ENCODE peak calls at places on chromosomes 16 and 17, in nine cellular contexts. M, E, C, T, O, V, I, F and B are unnamed samples.

GRCh38 chr17:82324566-82325285 is 7.3 kb upstream of the CD7 start:
- DNase-seq in T (no peak), O (no peak), M (no peak), F (no peak), C (no peak), I (no peak), V (no peak), E (no peak), B (no peak)

GRCh38 chr16:12901597-12902436 is at the start of gene SHISA9:
- DNase-seq in E (no peak), F (no peak), T (no peak), I (no peak), O (no peak), M (no peak), V (no peak), C (no peak), B (no peak)

GRCh38 chr16:27963471-27963965 is 100.0 kb downstream of the GSG1L start:
- DNase-seq in F (no peak), O (no peak), C (no peak), V (no peak), E (no peak), M (no peak), T (no peak), I (no peak), B (no peak)

GRCh38 chr16:48619547-48619946 is 9.6 kb upstream of the N4BP1 start:
- DNase-seq in V (no peak), C (no peak), I (no peak), O (no peak), T (no peak), M (no peak), F (no peak), E (no peak), B (no peak)

GRCh38 chr16:10831899-10832886 is 13.6 kb upstream of the TVP23A start:
- DNase-seq in O (no peak), T (no peak), F (no peak), E (no peak), C (no peak), V (no peak), I (no peak), M (no peak), B (no peak)

GRCh38 chr16:51636913-51637743 is 486.1 kb upstream of the SALL1 start:
- DNase-seq in O (no peak), V (no peak), C (no peak), M (no peak), I (no peak), F (no peak), E (no peak), T (no peak), B (no peak)

GRCh38 chr17:8479431-8479947 is 43.8 kb downstream of the NDEL1 start:
- DNase-seq in O (no peak), V (no peak), E (no peak), T (no peak), M (peak; percentile 61), F (no peak), I (no peak), C (no peak), B (no peak)

GRCh38 chr17:5978496-5978895 is 91.7 kb upstream of the WSCD1 start:
- DNase-seq in C (no peak), O (no peak), E (no peak), T (no peak), M (no peak), F (no peak), V (no peak), I (no peak), B (no peak)

GRCh38 chr16:10889880-10890279 is 12.9 kb downstream of the CIITA start:
- DNase-seq in O (no peak), F (no peak), E (no peak), I (no peak), C (no peak), M (no peak), T (no peak), V (no peak), B (no peak)

GRCh38 chr17:41519501-41520224 is 973 bp upstream of the KRT15 start:
- DNase-seq in C (peak; percentile 97), M (no peak), T (no peak), E (peak; percentile 32), O (peak; percentile 97), F (no peak), V (no peak), I (no peak), B (no peak)

GRCh38 chr16:66020061-66020460 is 346.4 kb upstream of the CDH5 start:
- DNase-seq in F (no peak), C (no peak), I (no peak), M (no peak), O (no peak), E (no peak), V (no peak), T (no peak), B (no peak)

GRCh38 chr16:66150691-66151090 is 215.8 kb upstream of the CDH5 start:
- DNase-seq in C (no peak), V (no peak), M (no peak), O (no peak), T (no peak), E (no peak), I (no peak), F (no peak), B (no peak)

GRCh38 chr16:85126731-85127662 is 14.7 kb upstream of the CIBAR2 start:
- DNase-seq in O (peak; percentile 96), C (no peak), T (peak; percentile 50), V (no peak), E (no peak), I (no peak), F (no peak), M (no peak), B (peak; percentile 35)

GRCh38 chr16:86834451-86835035 is 256.2 kb downstream of the FOXL1 start:
- DNase-seq in I (no peak), O (no peak), E (no peak), V (no peak), F (no peak), T (no peak), M (no peak), C (no peak), B (no peak)

GRCh38 chr17:43125967-43126910 is 1.1 kb upstream of the BRCA1 start:
- DNase-seq in V (peak; percentile 12), F (no peak), E (no peak), T (no peak), M (no peak), O (no peak), I (no peak), C (no peak), B (no peak)

GRCh38 chr16:17382514-17382913 is 88.2 kb downstream of the XYLT1 start:
- DNase-seq in I (no peak), C (no peak), M (no peak), V (no peak), E (no peak), T (no peak), O (no peak), F (no peak), B (no peak)

GRCh38 chr16:30875881-30876791 is 17.7 kb downstream of the BCL7C start:
- DNase-seq in F (peak; percentile 21), E (no peak), I (no peak), O (no peak), M (no peak), T (no peak), V (no peak), C (no peak), B (peak; percentile 46)

GRCh38 chr17:68459030-68459376 is 1.7 kb upstream of the WIPI1 start:
- DNase-seq in I (no peak), O (no peak), T (no peak), V (no peak), E (no peak), F (no peak), M (no peak), C (no peak), B (no peak)

GRCh38 chr16:74771656-74772315 is 2.8 kb downstream of the FA2H start:
- DNase-seq in F (no peak), I (no peak), O (no peak), C (no peak), V (no peak), E (no peak), M (no peak), T (no peak), B (no peak)

GRCh38 chr16:68194263-68194662 is 41.7 kb downstream of the ESRP2 start:
- DNase-seq in V (no peak), O (no peak), I (no peak), T (no peak), F (no peak), E (no peak), C (no peak), M (no peak), B (no peak)

GRCh38 chr17:78996781-78997201 is 12.8 kb downstream of the CANT1 start:
- DNase-seq in I (no peak), T (no peak), M (no peak), F (no peak), V (no peak), C (no peak), O (no peak), E (no peak), B (no peak)

GRCh38 chr16:88642881-88643545 is 4.6 kb downstream of the IL17C start:
- DNase-seq in T (no peak), C (no peak), F (no peak), E (no peak), I (no peak), V (no peak), M (no peak), O (no peak), B (no peak)

GRCh38 chr16:23318639-23319038 is 16.5 kb downstream of the SCNN1B start:
- DNase-seq in M (no peak), C (peak; percentile 45), O (no peak), I (no peak), E (peak; percentile 32), T (no peak), V (no peak), F (no peak), B (no peak)

GRCh38 chr16:10668322-10669045 is 26.2 kb downstream of the TEKT5 start:
- DNase-seq in V (peak; percentile 1), C (no peak), F (no peak), I (no peak), M (no peak), E (peak; percentile 29), O (peak; percentile 22), T (no peak), B (no peak)

GRCh38 chr16:11597268-11597690 is 10.6 kb upstream of the LITAF start:
- DNase-seq in T (no peak), V (no peak), F (no peak), C (no peak), M (no peak), E (no peak), O (no peak), I (no peak), B (no peak)

GRCh38 chr17:44916059-44916780 is 920 bp upstream of the GFAP start:
- DNase-seq in O (no peak), T (no peak), E (no peak), M (no peak), C (no peak), V (no peak), I (no peak), F (no peak), B (no peak)